ENCODE peak calls at places on chromosome 3, in nine cellular contexts. U, T, Y, R, Z, W, M, B and K are unnamed samples.

GRCh38 chr3:31341130-31341529 is 191.6 kb upstream of the STT3B start:
- DNase-seq in Y (no peak), U (no peak), R (no peak), B (no peak), Z (no peak), M (no peak), W (no peak), T (no peak), K (no peak)

GRCh38 chr3:145017959-145018358 is 1046.3 kb downstream of the DIPK2A start:
- DNase-seq in B (peak), Y (no peak), T (peak), Z (no peak), W (no peak), R (no peak), M (no peak), U (no peak), K (peak)

GRCh38 chr3:194279106-194279505 is 72.0 kb downstream of the CPN2 start:
- DNase-seq in Y (no peak), Z (no peak), M (no peak), U (no peak), W (no peak), T (no peak), B (no peak), R (no peak), K (no peak)

GRCh38 chr3:94417963-94418455 is 355.1 kb downstream of the NSUN3 start:
- DNase-seq in B (no peak), Y (no peak), T (no peak), Z (no peak), M (no peak), U (no peak), W (no peak), R (no peak), K (no peak)

GRCh38 chr3:110384601-110385000 is 687.0 kb upstream of the NECTIN3 start:
- DNase-seq in W (no peak), Z (no peak), T (peak), B (peak), R (no peak), M (no peak), U (no peak), Y (no peak), K (peak)

GRCh38 chr3:119918992-119919933 is 137.4 kb downstream of the NR1I2 start:
- DNase-seq in U (no peak), R (no peak), Y (no peak), T (no peak), Z (no peak), W (no peak), B (peak), M (no peak), K (no peak)

GRCh38 chr3:111691293-111691909 is 96.3 kb upstream of the ZBED2 start:
- DNase-seq in W (no peak), U (peak), Z (no peak), M (no peak), T (peak), R (no peak), B (peak), Y (peak), K (peak)

GRCh38 chr3:157573281-157573680 is 70.1 kb upstream of the VEPH1 start:
- DNase-seq in R (no peak), U (no peak), Z (no peak), W (no peak), T (peak), Y (no peak), M (no peak), B (no peak), K (no peak)

GRCh38 chr3:38353151-38353550 is 6.6 kb downstream of the XYLB start:
- DNase-seq in T (peak), Z (no peak), U (no peak), R (no peak), B (peak), M (no peak), Y (no peak), W (no peak), K (no peak)

GRCh38 chr3:161474691-161475090 is 21.9 kb upstream of the OTOL1 start:
- DNase-seq in B (no peak), Y (no peak), R (no peak), T (no peak), M (no peak), U (no peak), W (no peak), Z (no peak), K (no peak)

GRCh38 chr3:171206283-171206682 is 179.8 kb upstream of the SLC2A2 start:
- DNase-seq in U (no peak), Z (no peak), Y (no peak), W (no peak), R (no peak), T (no peak), M (no peak), B (no peak), K (peak)

GRCh38 chr3:193895409-193895808 is 240.5 kb upstream of the HES1 start:
- DNase-seq in Y (no peak), M (no peak), W (no peak), U (no peak), B (no peak), T (no peak), Z (no peak), R (no peak), K (no peak)

GRCh38 chr3:46293035-46293724 is 50.9 kb downstream of the CCR3 start:
- DNase-seq in B (no peak), Y (no peak), T (no peak), U (no peak), M (no peak), Z (no peak), W (no peak), R (no peak), K (no peak)

GRCh38 chr3:51929420-51930003 is 12.2 kb downstream of the RRP9 start:
- DNase-seq in M (no peak), U (no peak), R (no peak), Y (no peak), W (no peak), B (no peak), T (peak), Z (no peak), K (peak)

GRCh38 chr3:195119461-195120198 is 151.3 kb downstream of the XXYLT1 start:
- DNase-seq in Z (no peak), Y (no peak), B (peak), U (peak), M (no peak), T (peak), R (no peak), W (no peak), K (peak)

GRCh38 chr3:149501524-149501923 is 27.0 kb downstream of the TM4SF4 start:
- DNase-seq in R (no peak), M (no peak), Z (no peak), W (no peak), Y (no peak), U (no peak), B (peak), T (peak), K (no peak)

GRCh38 chr3:56422316-56422715 is 46.0 kb downstream of the ERC2 start:
- DNase-seq in Y (no peak), Z (no peak), M (no peak), R (no peak), W (no peak), B (no peak), U (peak), T (no peak), K (no peak)